ENCODE peak calls at places on chromosome X, in ten cellular contexts. One of them, this sample, is unnamed.

GRCh38 chrX:10529344-10529743 is 91.0 kb downstream of the MID1 start:
- DNase-seq in breast epithelium: no peak
- DNase-seq in D341Med: no peak
- DNase-seq in upper lobe of right lung: no peak
- DNase-seq in RPMI8226: no peak
- DNase-seq in amygdala: no peak
- DNase-seq in stimulated activated CD8-positive, alpha-beta memory T cell treated with anti-CD3 and anti-CD28 coated beads, Interleukin-7, amount 100 ng/mL, for 1 hour: no peak
- DNase-seq in neural crest cell: no peak
- DNase-seq in activated T-helper 1 cell treated with anti-CD3 and anti-CD28 coated beads, Interleukin-2, amount 50 U/mL, for 16 hours: no peak
- DNase-seq in activated CD8-positive, alpha-beta memory T cell treated with anti-CD3 and anti-CD28 coated beads for 48 hours: no peak
- DNase-seq in this sample: no peak

GRCh38 chrX:38170556-38170955 is 50.1 kb downstream of the SRPX start:
- DNase-seq in stimulated activated CD8-positive, alpha-beta memory T cell treated with anti-CD3 and anti-CD28 coated beads, Interleukin-7, amount 100 ng/mL, for 1 hour: no peak
- DNase-seq in D341Med: no peak
- DNase-seq in activated CD8-positive, alpha-beta memory T cell treated with anti-CD3 and anti-CD28 coated beads for 48 hours: no peak
- DNase-seq in activated T-helper 1 cell treated with anti-CD3 and anti-CD28 coated beads, Interleukin-2, amount 50 U/mL, for 16 hours: no peak
- DNase-seq in breast epithelium: no peak
- DNase-seq in RPMI8226: no peak
- DNase-seq in upper lobe of right lung: no peak
- DNase-seq in amygdala: no peak
- DNase-seq in neural crest cell: no peak
- DNase-seq in this sample: no peak

GRCh38 chrX:134256684-134257083 is 19.7 kb downstream of the CCDC160 start:
- DNase-seq in breast epithelium: no peak
- DNase-seq in amygdala: no peak
- DNase-seq in activated T-helper 1 cell treated with anti-CD3 and anti-CD28 coated beads, Interleukin-2, amount 50 U/mL, for 16 hours: no peak
- DNase-seq in activated CD8-positive, alpha-beta memory T cell treated with anti-CD3 and anti-CD28 coated beads for 48 hours: no peak
- DNase-seq in neural crest cell: no peak
- DNase-seq in RPMI8226: no peak
- DNase-seq in stimulated activated CD8-positive, alpha-beta memory T cell treated with anti-CD3 and anti-CD28 coated beads, Interleukin-7, amount 100 ng/mL, for 1 hour: no peak
- DNase-seq in D341Med: no peak
- DNase-seq in upper lobe of right lung: no peak
- DNase-seq in this sample: no peak

GRCh38 chrX:63918611-63919010 is 133.6 kb upstream of the ARHGEF9 start:
- DNase-seq in activated CD8-positive, alpha-beta memory T cell treated with anti-CD3 and anti-CD28 coated beads for 48 hours: no peak
- DNase-seq in D341Med: peak
- DNase-seq in amygdala: no peak
- DNase-seq in upper lobe of right lung: no peak
- DNase-seq in stimulated activated CD8-positive, alpha-beta memory T cell treated with anti-CD3 and anti-CD28 coated beads, Interleukin-7, amount 100 ng/mL, for 1 hour: no peak
- DNase-seq in neural crest cell: no peak
- DNase-seq in breast epithelium: no peak
- DNase-seq in activated T-helper 1 cell treated with anti-CD3 and anti-CD28 coated beads, Interleukin-2, amount 50 U/mL, for 16 hours: no peak
- DNase-seq in RPMI8226: no peak
- DNase-seq in this sample: no peak

GRCh38 chrX:41922694-41923171 is 621 bp downstream of the CASK start:
- DNase-seq in RPMI8226: peak
- DNase-seq in stimulated activated CD8-positive, alpha-beta memory T cell treated with anti-CD3 and anti-CD28 coated beads, Interleukin-7, amount 100 ng/mL, for 1 hour: no peak
- DNase-seq in amygdala: peak
- DNase-seq in upper lobe of right lung: peak
- DNase-seq in breast epithelium: no peak
- DNase-seq in D341Med: peak
- DNase-seq in neural crest cell: peak
- DNase-seq in activated T-helper 1 cell treated with anti-CD3 and anti-CD28 coated beads, Interleukin-2, amount 50 U/mL, for 16 hours: no peak
- DNase-seq in activated CD8-positive, alpha-beta memory T cell treated with anti-CD3 and anti-CD28 coated beads for 48 hours: no peak
- DNase-seq in this sample: no peak

GRCh38 chrX:52933976-52934703 is 24.2 kb downstream of the FAM156A start:
- DNase-seq in neural crest cell: no peak
- DNase-seq in D341Med: no peak
- DNase-seq in upper lobe of right lung: no peak
- DNase-seq in breast epithelium: no peak
- DNase-seq in stimulated activated CD8-positive, alpha-beta memory T cell treated with anti-CD3 and anti-CD28 coated beads, Interleukin-7, amount 100 ng/mL, for 1 hour: no peak
- DNase-seq in amygdala: no peak
- DNase-seq in activated T-helper 1 cell treated with anti-CD3 and anti-CD28 coated beads, Interleukin-2, amount 50 U/mL, for 16 hours: no peak
- DNase-seq in RPMI8226: no peak
- DNase-seq in activated CD8-positive, alpha-beta memory T cell treated with anti-CD3 and anti-CD28 coated beads for 48 hours: no peak
- DNase-seq in this sample: no peak

GRCh38 chrX:108033890-108034289 is 11.0 kb upstream of the VSIG1 start:
- DNase-seq in neural crest cell: no peak
- DNase-seq in D341Med: no peak
- DNase-seq in upper lobe of right lung: no peak
- DNase-seq in RPMI8226: no peak
- DNase-seq in breast epithelium: no peak
- DNase-seq in activated CD8-positive, alpha-beta memory T cell treated with anti-CD3 and anti-CD28 coated beads for 48 hours: no peak
- DNase-seq in activated T-helper 1 cell treated with anti-CD3 and anti-CD28 coated beads, Interleukin-2, amount 50 U/mL, for 16 hours: no peak
- DNase-seq in stimulated activated CD8-positive, alpha-beta memory T cell treated with anti-CD3 and anti-CD28 coated beads, Interleukin-7, amount 100 ng/mL, for 1 hour: no peak
- DNase-seq in amygdala: no peak
- DNase-seq in this sample: no peak

GRCh38 chrX:123859409-123859827 is 435 bp upstream of the XIAP start:
- DNase-seq in breast epithelium: no peak
- DNase-seq in D341Med: no peak
- DNase-seq in activated CD8-positive, alpha-beta memory T cell treated with anti-CD3 and anti-CD28 coated beads for 48 hours: no peak
- DNase-seq in RPMI8226: no peak
- DNase-seq in activated T-helper 1 cell treated with anti-CD3 and anti-CD28 coated beads, Interleukin-2, amount 50 U/mL, for 16 hours: no peak
- DNase-seq in amygdala: peak
- DNase-seq in upper lobe of right lung: no peak
- DNase-seq in neural crest cell: no peak
- DNase-seq in stimulated activated CD8-positive, alpha-beta memory T cell treated with anti-CD3 and anti-CD28 coated beads, Interleukin-7, amount 100 ng/mL, for 1 hour: peak
- DNase-seq in this sample: peak

GRCh38 chrX:34586507-34586906 is 70.6 kb downstream of the TMEM47 start:
- DNase-seq in D341Med: no peak
- DNase-seq in RPMI8226: no peak
- DNase-seq in activated T-helper 1 cell treated with anti-CD3 and anti-CD28 coated beads, Interleukin-2, amount 50 U/mL, for 16 hours: no peak
- DNase-seq in stimulated activated CD8-positive, alpha-beta memory T cell treated with anti-CD3 and anti-CD28 coated beads, Interleukin-7, amount 100 ng/mL, for 1 hour: no peak
- DNase-seq in upper lobe of right lung: no peak
- DNase-seq in amygdala: no peak
- DNase-seq in neural crest cell: no peak
- DNase-seq in activated CD8-positive, alpha-beta memory T cell treated with anti-CD3 and anti-CD28 coated beads for 48 hours: no peak
- DNase-seq in breast epithelium: no peak
- DNase-seq in this sample: no peak

GRCh38 chrX:132393090-132393884 is 95.6 kb downstream of the MBNL3 start:
- DNase-seq in neural crest cell: no peak
- DNase-seq in activated CD8-positive, alpha-beta memory T cell treated with anti-CD3 and anti-CD28 coated beads for 48 hours: no peak
- DNase-seq in RPMI8226: no peak
- DNase-seq in amygdala: no peak
- DNase-seq in breast epithelium: no peak
- DNase-seq in activated T-helper 1 cell treated with anti-CD3 and anti-CD28 coated beads, Interleukin-2, amount 50 U/mL, for 16 hours: no peak
- DNase-seq in D341Med: no peak
- DNase-seq in upper lobe of right lung: no peak
- DNase-seq in stimulated activated CD8-positive, alpha-beta memory T cell treated with anti-CD3 and anti-CD28 coated beads, Interleukin-7, amount 100 ng/mL, for 1 hour: no peak
- DNase-seq in this sample: no peak

GRCh38 chrX:118679290-118679689 is 48.1 kb upstream of the IL13RA1 start:
- DNase-seq in activated T-helper 1 cell treated with anti-CD3 and anti-CD28 coated beads, Interleukin-2, amount 50 U/mL, for 16 hours: no peak
- DNase-seq in RPMI8226: no peak
- DNase-seq in neural crest cell: no peak
- DNase-seq in D341Med: no peak
- DNase-seq in breast epithelium: no peak
- DNase-seq in activated CD8-positive, alpha-beta memory T cell treated with anti-CD3 and anti-CD28 coated beads for 48 hours: no peak
- DNase-seq in upper lobe of right lung: no peak
- DNase-seq in amygdala: no peak
- DNase-seq in stimulated activated CD8-positive, alpha-beta memory T cell treated with anti-CD3 and anti-CD28 coated beads, Interleukin-7, amount 100 ng/mL, for 1 hour: no peak
- DNase-seq in this sample: no peak

GRCh38 chrX:95290455-95290854 is 1394.2 kb upstream of the DIAPH2 start:
- DNase-seq in breast epithelium: no peak
- DNase-seq in D341Med: no peak
- DNase-seq in amygdala: no peak
- DNase-seq in RPMI8226: no peak
- DNase-seq in neural crest cell: no peak
- DNase-seq in upper lobe of right lung: no peak
- DNase-seq in stimulated activated CD8-positive, alpha-beta memory T cell treated with anti-CD3 and anti-CD28 coated beads, Interleukin-7, amount 100 ng/mL, for 1 hour: no peak
- DNase-seq in activated T-helper 1 cell treated with anti-CD3 and anti-CD28 coated beads, Interleukin-2, amount 50 U/mL, for 16 hours: no peak
- DNase-seq in activated CD8-positive, alpha-beta memory T cell treated with anti-CD3 and anti-CD28 coated beads for 48 hours: no peak
- DNase-seq in this sample: no peak

GRCh38 chrX:83934220-83934619 is 73.3 kb downstream of the CYLC1 start:
- DNase-seq in RPMI8226: no peak
- DNase-seq in D341Med: no peak
- DNase-seq in breast epithelium: no peak
- DNase-seq in activated CD8-positive, alpha-beta memory T cell treated with anti-CD3 and anti-CD28 coated beads for 48 hours: no peak
- DNase-seq in amygdala: no peak
- DNase-seq in upper lobe of right lung: no peak
- DNase-seq in activated T-helper 1 cell treated with anti-CD3 and anti-CD28 coated beads, Interleukin-2, amount 50 U/mL, for 16 hours: no peak
- DNase-seq in neural crest cell: no peak
- DNase-seq in stimulated activated CD8-positive, alpha-beta memory T cell treated with anti-CD3 and anti-CD28 coated beads, Interleukin-7, amount 100 ng/mL, for 1 hour: no peak
- DNase-seq in this sample: no peak

GRCh38 chrX:65745427-65745826 is 78.0 kb downstream of the MSN start:
- DNase-seq in activated CD8-positive, alpha-beta memory T cell treated with anti-CD3 and anti-CD28 coated beads for 48 hours: no peak
- DNase-seq in RPMI8226: no peak
- DNase-seq in stimulated activated CD8-positive, alpha-beta memory T cell treated with anti-CD3 and anti-CD28 coated beads, Interleukin-7, amount 100 ng/mL, for 1 hour: no peak
- DNase-seq in activated T-helper 1 cell treated with anti-CD3 and anti-CD28 coated beads, Interleukin-2, amount 50 U/mL, for 16 hours: no peak
- DNase-seq in upper lobe of right lung: no peak
- DNase-seq in D341Med: no peak
- DNase-seq in neural crest cell: no peak
- DNase-seq in breast epithelium: no peak
- DNase-seq in amygdala: no peak
- DNase-seq in this sample: no peak

GRCh38 chrX:136143714-136144113 is 3.6 kb upstream of the FHL1 start:
- DNase-seq in stimulated activated CD8-positive, alpha-beta memory T cell treated with anti-CD3 and anti-CD28 coated beads, Interleukin-7, amount 100 ng/mL, for 1 hour: no peak
- DNase-seq in activated CD8-positive, alpha-beta memory T cell treated with anti-CD3 and anti-CD28 coated beads for 48 hours: no peak
- DNase-seq in activated T-helper 1 cell treated with anti-CD3 and anti-CD28 coated beads, Interleukin-2, amount 50 U/mL, for 16 hours: no peak
- DNase-seq in amygdala: no peak
- DNase-seq in upper lobe of right lung: no peak
- DNase-seq in RPMI8226: no peak
- DNase-seq in neural crest cell: no peak
- DNase-seq in D341Med: no peak
- DNase-seq in breast epithelium: no peak
- DNase-seq in this sample: no peak

GRCh38 chrX:40155617-40156471 is 58.1 kb upstream of the BCOR start:
- DNase-seq in amygdala: no peak
- DNase-seq in RPMI8226: no peak
- DNase-seq in upper lobe of right lung: no peak
- DNase-seq in D341Med: peak
- DNase-seq in stimulated activated CD8-positive, alpha-beta memory T cell treated with anti-CD3 and anti-CD28 coated beads, Interleukin-7, amount 100 ng/mL, for 1 hour: no peak
- DNase-seq in breast epithelium: no peak
- DNase-seq in neural crest cell: no peak
- DNase-seq in activated CD8-positive, alpha-beta memory T cell treated with anti-CD3 and anti-CD28 coated beads for 48 hours: no peak
- DNase-seq in activated T-helper 1 cell treated with anti-CD3 and anti-CD28 coated beads, Interleukin-2, amount 50 U/mL, for 16 hours: no peak
- DNase-seq in this sample: peak

GRCh38 chrX:115147220-115147619 is 42.0 kb upstream of the RBMXL3 start:
- DNase-seq in amygdala: no peak
- DNase-seq in activated T-helper 1 cell treated with anti-CD3 and anti-CD28 coated beads, Interleukin-2, amount 50 U/mL, for 16 hours: no peak
- DNase-seq in RPMI8226: no peak
- DNase-seq in neural crest cell: no peak
- DNase-seq in breast epithelium: no peak
- DNase-seq in D341Med: peak
- DNase-seq in activated CD8-positive, alpha-beta memory T cell treated with anti-CD3 and anti-CD28 coated beads for 48 hours: no peak
- DNase-seq in upper lobe of right lung: no peak
- DNase-seq in stimulated activated CD8-positive, alpha-beta memory T cell treated with anti-CD3 and anti-CD28 coated beads, Interleukin-7, amount 100 ng/mL, for 1 hour: no peak
- DNase-seq in this sample: no peak

GRCh38 chrX:53086464-53086863 is 4.3 kb downstream of the TSPYL2 start:
- DNase-seq in activated CD8-positive, alpha-beta memory T cell treated with anti-CD3 and anti-CD28 coated beads for 48 hours: no peak
- DNase-seq in amygdala: no peak
- DNase-seq in activated T-helper 1 cell treated with anti-CD3 and anti-CD28 coated beads, Interleukin-2, amount 50 U/mL, for 16 hours: no peak
- DNase-seq in stimulated activated CD8-positive, alpha-beta memory T cell treated with anti-CD3 and anti-CD28 coated beads, Interleukin-7, amount 100 ng/mL, for 1 hour: no peak
- DNase-seq in RPMI8226: no peak
- DNase-seq in upper lobe of right lung: peak
- DNase-seq in D341Med: no peak
- DNase-seq in breast epithelium: no peak
- DNase-seq in neural crest cell: no peak
- DNase-seq in this sample: no peak

GRCh38 chrX:70498129-70498528 is 53.5 kb downstream of the DLG3 start:
- DNase-seq in upper lobe of right lung: no peak
- DNase-seq in stimulated activated CD8-positive, alpha-beta memory T cell treated with anti-CD3 and anti-CD28 coated beads, Interleukin-7, amount 100 ng/mL, for 1 hour: no peak
- DNase-seq in activated CD8-positive, alpha-beta memory T cell treated with anti-CD3 and anti-CD28 coated beads for 48 hours: no peak
- DNase-seq in amygdala: no peak
- DNase-seq in activated T-helper 1 cell treated with anti-CD3 and anti-CD28 coated beads, Interleukin-2, amount 50 U/mL, for 16 hours: no peak
- DNase-seq in breast epithelium: no peak
- DNase-seq in RPMI8226: peak
- DNase-seq in neural crest cell: no peak
- DNase-seq in D341Med: no peak
- DNase-seq in this sample: no peak

This sample was measured in mucosa of gallbladder.